ENCODE peak calls at places on chromosomes 3 and 15, in seven cellular contexts. B is activated CD8-positive, alpha-beta memory T cell treated with anti-CD3 and anti-CD28 coated beads for 24 hours; H is amniotic stem cell; E is NCI-H2029; Q is HTR-8/SVneo; N is fibroblast of the aortic adventitia; Z is SW 1271. L is an unnamed sample.

GRCh38 chr3:36548712-36549111 is 168.4 kb downstream of the STAC start:
- DNase-seq in B (no peak), H (no peak), E (no peak), Q (no peak), N (no peak), Z (no peak), L (no peak)

GRCh38 chr3:113132571-113132996 is 78.8 kb upstream of the BOC start:
- DNase-seq in B (no peak), H (no peak), E (no peak), Q (no peak), N (peak), Z (no peak), L (no peak)

GRCh38 chr3:122514123-122515019 is at the start of gene KPNA1:
- DNase-seq in B (peak), H (peak), E (peak), Q (peak), N (peak), Z (peak), L (peak)

GRCh38 chr3:100880845-100881244 is 112.4 kb downstream of the ABI3BP start:
- DNase-seq in B (no peak), H (no peak), E (no peak), Q (no peak), N (peak), Z (no peak), L (no peak)

GRCh38 chr3:48503406-48504050 is 446 bp downstream of the SHISA5 start:
- DNase-seq in B (peak), H (no peak), E (no peak), Q (no peak), N (peak), Z (peak), L (no peak)

GRCh38 chr3:157026091-157026490 is 133.9 kb downstream of the CCNL1 start:
- DNase-seq in B (no peak), H (no peak), E (no peak), Q (peak), N (no peak), Z (no peak), L (no peak)

GRCh38 chr3:160735801-160736200 is 20.2 kb upstream of the PPM1L start:
- DNase-seq in B (no peak), H (no peak), E (peak), Q (no peak), N (no peak), Z (no peak), L (no peak)

GRCh38 chr15:90660195-90660995 is 56.8 kb upstream of the BLM start:
- DNase-seq in B (peak), H (peak), E (no peak), Q (peak), N (peak), Z (peak), L (peak)

GRCh38 chr15:68022061-68022460 is 32.1 kb upstream of the PIAS1 start:
- DNase-seq in B (no peak), H (no peak), E (no peak), Q (no peak), N (no peak), Z (no peak), L (no peak)

GRCh38 chr3:159548675-159549335 is 439.8 kb upstream of the IL12A start:
- DNase-seq in B (no peak), H (peak), E (no peak), Q (peak), N (peak), Z (no peak), L (no peak)

GRCh38 chr3:64207289-64208086 is 17.8 kb downstream of the PRICKLE2 start:
- DNase-seq in B (no peak), H (no peak), E (no peak), Q (no peak), N (peak), Z (no peak), L (no peak)

GRCh38 chr3:58623961-58624360 is 42.6 kb downstream of the FAM3D start:
- DNase-seq in B (no peak), H (no peak), E (no peak), Q (no peak), N (peak), Z (no peak), L (no peak)

GRCh38 chr15:38038659-38039442 is 104.4 kb downstream of the TMCO5A start:
- DNase-seq in B (no peak), H (peak), E (no peak), Q (peak), N (peak), Z (peak), L (no peak)

GRCh38 chr3:197750863-197751737 is 1.4 kb downstream of the FYTTD1 start:
- DNase-seq in B (peak), H (no peak), E (no peak), Q (no peak), N (peak), Z (peak), L (no peak)

GRCh38 chr3:58036287-58037032 is 28.2 kb downstream of the FLNB start:
- DNase-seq in B (no peak), H (no peak), E (no peak), Q (no peak), N (no peak), Z (no peak), L (no peak)

L was measured in esophagus squamous epithelium.